ENCODE peak calls at places on chromosomes 4 and X, in nine cellular contexts. D, L, G, P, M, S, B, K and I are unnamed samples.
A peak's percentile ranks its signal among the peaks of the same experiment; 100 is the strongest.

GRCh38 chr4:126915999-126916625 is 716.6 kb upstream of the INTU start:
- DNase-seq in D (no peak), L (no peak), G (no peak), P (peak; percentile 28), M (no peak), S (no peak), B (no peak), K (no peak), I (no peak)

GRCh38 chr4:11722218-11722617 is 293.5 kb upstream of the HS3ST1 start:
- DNase-seq in D (no peak), L (no peak), G (no peak), P (no peak), M (no peak), S (no peak), B (no peak), K (no peak), I (no peak)

GRCh38 chr4:174764105-174764729 is 64.8 kb downstream of the GLRA3 start:
- DNase-seq in D (peak; percentile 32), L (no peak), G (peak; percentile 15), P (peak; percentile 71), M (no peak), S (peak; percentile 19), B (peak; percentile 40), K (no peak), I (peak; percentile 33)

GRCh38 chrX:46169808-46170207 is 375.4 kb downstream of the ZNF674 start:
- DNase-seq in D (peak; percentile 31), L (no peak), G (no peak), P (no peak), M (no peak), S (no peak), B (no peak), K (no peak), I (no peak)

GRCh38 chrX:53440631-53441517 is 6.7 kb upstream of the HSD17B10 start:
- DNase-seq in D (peak; percentile 30), L (no peak), G (peak; percentile 56), P (peak; percentile 68), M (no peak), S (no peak), B (peak; percentile 34), K (no peak), I (peak; percentile 36)

GRCh38 chr4:124288706-124289486 is 423.6 kb downstream of the ANKRD50 start:
- DNase-seq in D (no peak), L (no peak), G (peak; percentile 26), P (peak; percentile 72), M (no peak), S (no peak), B (peak; percentile 33), K (no peak), I (no peak)

GRCh38 chrX:130981836-130982235 is 76.3 kb upstream of the ARHGAP36 start:
- DNase-seq in D (no peak), L (no peak), G (no peak), P (peak; percentile 10), M (no peak), S (no peak), B (no peak), K (no peak), I (no peak)

GRCh38 chr4:56799291-56799823 is 22.1 kb downstream of the SPINK2 start:
- DNase-seq in D (peak; percentile 42), L (no peak), G (no peak), P (no peak), M (no peak), S (no peak), B (no peak), K (no peak), I (no peak)

GRCh38 chr4:95627004-95627403 is 78.2 kb upstream of the UNC5C start:
- DNase-seq in D (no peak), L (no peak), G (no peak), P (peak; percentile 8), M (no peak), S (no peak), B (no peak), K (no peak), I (no peak)

GRCh38 chr4:1473718-1474117 is 67.5 kb upstream of the NKX1-1 start:
- DNase-seq in D (no peak), L (no peak), G (peak; percentile 26), P (no peak), M (no peak), S (no peak), B (no peak), K (no peak), I (no peak)

GRCh38 chr4:56630876-56631666 is 50.0 kb downstream of the HOPX start:
- DNase-seq in D (peak; percentile 77), L (no peak), G (no peak), P (peak; percentile 56), M (no peak), S (no peak), B (peak; percentile 51), K (no peak), I (peak; percentile 23)

GRCh38 chrX:130028196-130028595 is 45.8 kb downstream of the BCORL1 start:
- DNase-seq in D (no peak), L (peak; percentile 39), G (peak; percentile 74), P (peak; percentile 60), M (no peak), S (no peak), B (peak; percentile 39), K (peak; percentile 42), I (no peak)

GRCh38 chr4:168880811-168881595 is 129.1 kb downstream of the CBR4 start:
- DNase-seq in D (no peak), L (no peak), G (no peak), P (no peak), M (no peak), S (no peak), B (no peak), K (no peak), I (no peak)

GRCh38 chr4:110009526-110009925 is 96.8 kb downstream of the EGF start:
- DNase-seq in D (no peak), L (no peak), G (no peak), P (no peak), M (no peak), S (no peak), B (no peak), K (no peak), I (no peak)

GRCh38 chr4:36786519-36786918 is 458.0 kb upstream of the NWD2 start:
- DNase-seq in D (peak; percentile 21), L (no peak), G (no peak), P (no peak), M (no peak), S (no peak), B (no peak), K (no peak), I (no peak)

GRCh38 chr4:61245321-61245720 is 45.2 kb downstream of the ADGRL3 start:
- DNase-seq in D (no peak), L (no peak), G (no peak), P (no peak), M (no peak), S (no peak), B (no peak), K (no peak), I (no peak)

GRCh38 chr4:176238157-176238608 is 30.8 kb downstream of the ASB5 start:
- DNase-seq in D (peak; percentile 87), L (no peak), G (no peak), P (peak; percentile 91), M (no peak), S (peak; percentile 29), B (peak; percentile 87), K (no peak), I (peak; percentile 76)

GRCh38 chr4:37601527-37601926 is 84.6 kb downstream of the RELL1 start:
- DNase-seq in D (peak; percentile 66), L (no peak), G (no peak), P (peak; percentile 98), M (no peak), S (peak; percentile 15), B (peak; percentile 56), K (no peak), I (no peak)

GRCh38 chr4:131430302-131430701 is 1718.8 kb upstream of the PCDH10 start:
- DNase-seq in D (no peak), L (no peak), G (no peak), P (no peak), M (no peak), S (no peak), B (no peak), K (no peak), I (no peak)